ENCODE peak calls at places on chromosomes 11 and 22, in ten cellular contexts. T is OCI-LY7; C is upper lobe of right lung; E is psoas muscle; W is astrocyte of the spinal cord; Q is activated CD4-positive, alpha-beta memory T cell treated with anti-CD3 and anti-CD28 coated beads for 36 hours; O is kidney glomerular epithelial cell; R is coronary artery; G is cerebellar cortex; N is activated CD4-positive, alpha-beta T cell treated with anti-CD3 and anti-CD28 coated beads, Interleukin-2, amount 10 ng/mL, durations not matched to agents 7 days and 5 days. Y is an unnamed sample.

GRCh38 chr11:19110290-19110689 is 6.7 kb upstream of the ZDHHC13 start:
- DNase-seq in N (no peak), W (no peak), Q (no peak), E (peak), C (no peak), G (no peak), R (no peak), T (no peak), O (no peak), Y (peak)

GRCh38 chr22:45240137-45240809 is 421 bp downstream of the KIAA0930 start:
- DNase-seq in Q (peak), O (no peak), T (peak), C (peak), W (no peak), N (peak), G (no peak), R (no peak), E (peak), Y (no peak)

GRCh38 chr11:2542406-2542805 is 97.6 kb downstream of the KCNQ1 start:
- DNase-seq in C (peak), R (peak), W (no peak), O (no peak), E (peak), N (no peak), Q (no peak), G (no peak), T (no peak), Y (no peak)

GRCh38 chr11:19730373-19730772 is 17.7 kb downstream of the NAV2 start:
- DNase-seq in T (no peak), C (no peak), N (no peak), Q (no peak), E (peak), G (peak), O (no peak), W (no peak), R (peak), Y (peak)

GRCh38 chr22:41919357-41920224 is 4.7 kb upstream of the SHISA8 start:
- DNase-seq in T (peak), Q (peak), O (no peak), W (peak), R (no peak), E (peak), N (peak), G (no peak), C (peak), Y (peak)

GRCh38 chr22:42996646-42997365 is 18.1 kb downstream of the PACSIN2 start:
- DNase-seq in W (no peak), R (peak), O (no peak), E (no peak), C (no peak), N (no peak), T (no peak), G (no peak), Q (no peak), Y (no peak)

GRCh38 chr11:57432714-57433163 is 5.8 kb upstream of the SLC43A3 start:
- DNase-seq in G (no peak), R (no peak), C (no peak), N (no peak), O (no peak), W (peak), Q (peak), E (no peak), T (no peak), Y (no peak)

GRCh38 chr11:8814923-8815240 is 96.1 kb upstream of the AKIP1 start:
- DNase-seq in O (no peak), N (no peak), T (no peak), W (peak), Q (no peak), R (no peak), G (no peak), C (no peak), E (no peak), Y (no peak)

GRCh38 chr11:79221417-79222130 is 219.3 kb downstream of the TENM4 start:
- DNase-seq in O (no peak), T (no peak), C (no peak), E (no peak), G (no peak), R (no peak), Q (no peak), N (no peak), W (no peak), Y (no peak)

GRCh38 chr11:2752923-2753322 is 53.1 kb upstream of the KCNQ1OT1 start:
- DNase-seq in Q (no peak), O (peak), R (no peak), T (no peak), G (no peak), C (peak), E (no peak), W (peak), N (no peak), Y (peak)

GRCh38 chr11:131910491-131911387 is 540.3 kb downstream of the NTM start:
- DNase-seq in C (no peak), G (peak), Q (no peak), E (peak), R (no peak), T (no peak), W (peak), O (no peak), N (no peak), Y (no peak)

GRCh38 chr22:34992672-34993071 is 73.3 kb upstream of the ISX start:
- DNase-seq in C (no peak), E (no peak), W (no peak), G (no peak), Q (no peak), N (no peak), R (no peak), O (no peak), T (no peak), Y (no peak)

GRCh38 chr11:69393865-69394233 is 87.6 kb upstream of the LINC01488 start:
- DNase-seq in O (no peak), E (no peak), T (no peak), W (no peak), R (no peak), N (no peak), Q (no peak), C (no peak), G (no peak), Y (no peak)

Y was measured in heart left ventricle.